ENCODE peak calls at places on chromosomes 7 and 10, in ten cellular contexts. U is cardiac muscle cell, E is hepatocyte, S is astrocyte, J is epithelial cell of esophagus, W is AG09319, G is lung, Z is adrenal gland, P is heart right ventricle, O is PC-9. M is an unnamed sample.

GRCh38 chr7:108335264-108335918 is 120.8 kb downstream of the NRCAM start:
- DNase-seq in U (peak; percentile 45), E (peak; percentile 67), S (peak; percentile 16), J (no peak), W (no peak), G (no peak), Z (peak; percentile 84), P (no peak), O (peak; percentile 71), M (peak; percentile 51)

GRCh38 chr7:25060487-25061055 is 64.5 kb downstream of the CYCS start:
- DNase-seq in U (no peak), E (no peak), S (no peak), J (no peak), W (no peak), G (no peak), Z (no peak), P (no peak), O (no peak), M (no peak)

GRCh38 chr7:140402178-140402835 is 1.6 kb upstream of the RAB19 start:
- DNase-seq in U (peak; percentile 73), E (no peak), S (peak; percentile 65), J (peak; percentile 32), W (no peak), G (no peak), Z (no peak), P (no peak), O (no peak), M (peak; percentile 74)

GRCh38 chr10:43939939-43940810 is 291.5 kb upstream of the ZNF32 start:
- DNase-seq in U (peak; percentile 37), E (peak; percentile 23), S (no peak), J (no peak), W (peak; percentile 24), G (peak; percentile 27), Z (peak; percentile 31), P (peak; percentile 49), O (no peak), M (no peak)

GRCh38 chr10:123274513-123275182 is 120.4 kb downstream of the BUB3 start:
- DNase-seq in U (no peak), E (no peak), S (no peak), J (no peak), W (no peak), G (no peak), Z (no peak), P (no peak), O (no peak), M (no peak)

GRCh38 chr10:37760817-37761216 is 96.6 kb downstream of the ZNF248 start:
- DNase-seq in U (no peak), E (no peak), S (no peak), J (peak; percentile 90), W (no peak), G (no peak), Z (no peak), P (no peak), O (no peak), M (no peak)

GRCh38 chr10:77060913-77061312 is 576.7 kb downstream of the KCNMA1 start:
- DNase-seq in U (no peak), E (no peak), S (peak; percentile 34), J (no peak), W (no peak), G (no peak), Z (no peak), P (no peak), O (no peak), M (no peak)

GRCh38 chr7:129845972-129846327 is 106.8 kb downstream of the UBE2H start:
- DNase-seq in U (peak; percentile 55), E (no peak), S (peak; percentile 92), J (peak; percentile 80), W (no peak), G (no peak), Z (no peak), P (no peak), O (no peak), M (peak; percentile 79)

GRCh38 chr10:77111611-77112550 is 525.7 kb downstream of the KCNMA1 start:
- DNase-seq in U (peak; percentile 80), E (peak; percentile 73), S (peak; percentile 95), J (peak; percentile 63), W (peak; percentile 49), G (no peak), Z (no peak), P (no peak), O (peak; percentile 16), M (peak; percentile 72)

GRCh38 chr10:127293640-127294039 is 97.2 kb upstream of the INSYN2A start:
- DNase-seq in U (no peak), E (no peak), S (no peak), J (no peak), W (no peak), G (no peak), Z (no peak), P (no peak), O (no peak), M (no peak)

GRCh38 chr7:90181485-90181884 is 27.2 kb downstream of the STEAP1 start:
- DNase-seq in U (no peak), E (no peak), S (no peak), J (peak; percentile 64), W (no peak), G (no peak), Z (no peak), P (no peak), O (no peak), M (no peak)

DNA sequence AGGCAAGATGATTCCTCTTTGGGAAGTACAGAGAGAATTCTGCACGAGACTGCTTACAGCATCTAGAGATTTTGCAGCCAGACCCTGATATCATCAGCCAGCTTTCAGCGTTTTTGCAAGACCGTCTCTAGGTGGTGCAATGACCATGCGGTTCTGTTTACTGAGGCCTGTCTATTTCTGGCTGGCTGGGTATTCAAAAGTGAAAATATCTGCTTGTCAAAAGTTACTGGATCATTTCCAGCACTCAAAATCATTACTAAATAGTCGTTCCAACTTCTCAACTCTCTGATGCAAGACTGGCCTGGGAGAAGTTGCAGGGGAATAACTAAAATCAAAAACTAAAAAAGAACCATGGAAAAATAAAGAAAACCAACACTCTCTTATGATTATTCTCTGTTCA is 240.1 kb downstream of the ELMO1 start:
- DNase-seq in U (peak; percentile 96), E (peak; percentile 84), S (peak; percentile 38), J (peak; percentile 66), W (peak; percentile 78), G (peak; percentile 80), Z (peak; percentile 84), P (peak; percentile 80), O (peak; percentile 14), M (peak; percentile 87)
- TF ChIP-seq CTCF in U (peak; percentile 61), E (peak; percentile 79), S (peak; percentile 45), J (peak; percentile 66), W (peak; percentile 66), G (peak; percentile 47), Z (peak; percentile 26), P (peak; percentile 35), O (no peak), M (peak; percentile 49)

DNA sequence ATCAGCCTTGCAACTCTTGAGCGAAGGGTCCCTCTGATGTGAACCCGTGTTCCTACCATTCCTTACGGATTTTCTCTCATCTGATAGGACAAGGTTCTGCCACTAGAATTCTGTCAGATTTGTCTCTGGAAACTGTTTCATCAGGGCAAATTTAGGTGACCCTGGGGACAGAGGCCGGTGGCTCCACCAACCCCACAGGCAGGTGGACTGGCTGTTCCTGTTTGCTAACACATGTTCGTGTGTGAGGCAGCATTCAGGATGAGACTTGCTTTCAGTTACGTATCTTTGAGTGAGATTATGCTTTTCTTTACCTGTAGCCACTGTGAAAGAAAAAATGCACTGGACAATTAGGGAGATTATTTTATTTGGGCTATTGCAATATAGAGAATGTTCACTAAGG is 449.9 kb downstream of the INHBA start:
- DNase-seq in U (no peak), E (no peak), S (no peak), J (peak; percentile 31), W (no peak), G (no peak), Z (no peak), P (no peak), O (no peak), M (no peak)
- TF ChIP-seq CTCF in U (no peak), E (no peak), S (no peak), J (no peak), W (no peak), G (no peak), Z (no peak), P (no peak), O (no peak), M (no peak)

GRCh38 chr7:27169658-27170493 is 4.2 kb downstream of the HOXA10 start:
- DNase-seq in U (no peak), E (peak; percentile 5), S (no peak), J (no peak), W (no peak), G (no peak), Z (peak; percentile 19), P (no peak), O (peak; percentile 74), M (peak; percentile 55)

GRCh38 chr7:27167916-27168264 is 2.6 kb upstream of the HOXA9 start:
- DNase-seq in U (no peak), E (no peak), S (no peak), J (no peak), W (no peak), G (no peak), Z (no peak), P (no peak), O (no peak), M (no peak)

GRCh38 chr7:27166475-27167169 is 1.3 kb upstream of the HOXA9 start:
- DNase-seq in U (no peak), E (no peak), S (no peak), J (no peak), W (no peak), G (no peak), Z (peak; percentile 13), P (no peak), O (no peak), M (no peak)

GRCh38 chr7:27167170-27167505 is 1.8 kb upstream of the HOXA9 start:
- DNase-seq in U (no peak), E (no peak), S (no peak), J (no peak), W (no peak), G (no peak), Z (peak; percentile 12), P (no peak), O (no peak), M (no peak)

DNA sequence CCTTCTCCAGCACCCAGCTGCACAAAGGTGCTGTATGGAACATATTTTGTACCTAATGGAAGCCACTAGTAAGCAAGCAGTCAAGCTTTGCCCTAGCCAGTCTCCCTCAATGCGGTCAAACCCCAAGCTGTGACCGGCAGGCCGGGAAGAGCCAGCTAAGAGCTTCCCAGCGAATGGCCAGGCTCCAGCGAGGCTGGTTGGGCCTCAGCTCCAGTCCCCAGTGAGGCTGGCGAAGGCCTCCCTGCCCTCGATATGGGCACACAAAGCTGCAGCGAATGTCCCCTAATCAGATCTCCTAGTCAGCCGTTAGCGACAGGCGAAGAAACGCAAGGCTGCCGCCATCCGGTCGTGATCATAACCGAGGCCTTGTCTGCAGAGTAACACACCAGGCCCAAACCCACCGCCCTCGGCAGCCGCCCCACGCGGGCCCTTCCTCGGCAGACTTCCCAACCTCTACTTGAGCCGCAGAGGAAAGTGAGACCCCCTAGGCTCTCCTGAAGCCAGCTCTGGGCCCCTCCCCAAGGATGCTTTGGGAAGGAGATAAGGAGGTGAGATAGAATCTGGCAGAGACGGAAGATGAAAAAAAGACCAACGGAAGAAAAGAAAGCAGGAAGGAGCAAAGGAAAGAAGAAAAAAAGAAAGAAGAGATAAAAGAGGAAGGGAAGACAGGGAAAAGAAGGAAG is 3.1 kb upstream of the HOXA9 start:
- DNase-seq in U (no peak), E (no peak), S (no peak), J (no peak), W (no peak), G (no peak), Z (peak; percentile 19), P (no peak), O (no peak), M (no peak)
- TF ChIP-seq CTCF in U (no peak), E (no peak), S (no peak), J (no peak), W (no peak), G (no peak), Z (no peak), P (no peak), O (no peak), M (no peak)

GRCh38 chr10:119933179-119933578 is 40.6 kb downstream of the SEC23IP start:
- DNase-seq in U (peak; percentile 28), E (peak; percentile 35), S (peak; percentile 18), J (no peak), W (no peak), G (no peak), Z (no peak), P (no peak), O (no peak), M (peak; percentile 14)
- TF ChIP-seq CTCF in U (peak; percentile 33), E (peak; percentile 57), S (peak; percentile 41), J (peak; percentile 13), W (peak; percentile 9), G (no peak), Z (peak; percentile 12), P (no peak), O (peak; percentile 27), M (no peak)